ENCODE peak calls at places on chromosomes 7 and 10, in eight cellular contexts. C, V, U, F, H, G, S and T are unnamed samples.

GRCh38 chr7:36129048-36129534 is 24.0 kb upstream of the EEPD1 start:
- DNase-seq in C (no peak), G (no peak), V (no peak), U (no peak), S (no peak), H (no peak), F (peak), T (no peak)

GRCh38 chr10:123567984-123568745 is 98.0 kb upstream of the GPR26 start:
- DNase-seq in V (no peak), H (no peak), C (no peak), U (no peak), S (no peak), G (no peak), F (no peak), T (no peak)

GRCh38 chr10:91409869-91410637 is at the start of gene HECTD2:
- DNase-seq in F (peak), C (peak), H (peak), V (peak), S (peak), G (peak), U (peak), T (no peak)

GRCh38 chr7:157282141-157282801 is 54.5 kb upstream of the DNAJB6 start:
- DNase-seq in U (no peak), G (no peak), C (no peak), H (no peak), V (no peak), S (no peak), F (no peak), T (no peak)

GRCh38 chr7:99791667-99792356 is 7.8 kb upstream of the CYP3A4 start:
- DNase-seq in V (no peak), F (no peak), C (no peak), U (no peak), H (no peak), G (no peak), S (no peak), T (no peak)

GRCh38 chr7:13991791-13992620 is 2.5 kb upstream of the ETV1 start:
- DNase-seq in H (no peak), C (no peak), V (no peak), S (no peak), F (no peak), U (no peak), G (no peak), T (no peak)

GRCh38 chr7:116210345-116211005 is at the start of gene TES:
- DNase-seq in G (no peak), C (peak), V (peak), H (no peak), F (no peak), S (peak), U (peak), T (peak)

GRCh38 chr10:11043039-11043438 is 25.4 kb downstream of the CELF2 start:
- DNase-seq in G (no peak), H (no peak), F (no peak), U (no peak), C (no peak), S (no peak), V (no peak), T (no peak)

GRCh38 chr10:67696029-67696428 is at the start of gene CTNNA3:
- DNase-seq in F (no peak), U (no peak), G (no peak), V (no peak), S (no peak), C (no peak), H (no peak), T (no peak)

GRCh38 chr10:30594077-30594476 is 35.5 kb downstream of the LYZL2 start:
- DNase-seq in H (no peak), F (no peak), S (no peak), G (no peak), U (no peak), V (no peak), C (no peak), T (no peak)

GRCh38 chr10:80077869-80078447 is 507 bp upstream of the TMEM254 start:
- DNase-seq in G (peak), U (no peak), C (no peak), V (no peak), H (no peak), F (peak), S (no peak), T (no peak)